ENCODE peak calls at places on chromosomes 5 and 9, in five cellular contexts. One of them, this sample, is unnamed.

GRCh38 chr9:30800421-30800820 is 1584.0 kb upstream of the ACO1 start:
- DNase-seq in ovary: no peak
- DNase-seq in A549: no peak
- DNase-seq in HCT116: no peak
- DNase-seq in suprapubic skin: no peak
- DNase-seq in this sample: no peak

GRCh38 chr5:132322266-132322665 is 28.1 kb downstream of the SLC22A4 start:
- DNase-seq in HCT116: no peak
- DNase-seq in A549: no peak
- DNase-seq in suprapubic skin: no peak
- DNase-seq in ovary: no peak
- DNase-seq in this sample: no peak

GRCh38 chr5:103441523-103441922 is 121.1 kb downstream of the NUDT12 start:
- DNase-seq in HCT116: no peak
- DNase-seq in suprapubic skin: no peak
- DNase-seq in ovary: no peak
- DNase-seq in A549: peak; percentile 6
- DNase-seq in this sample: no peak

GRCh38 chr9:74407166-74407565 is 90.0 kb upstream of the RORB start:
- DNase-seq in A549: no peak
- DNase-seq in HCT116: no peak
- DNase-seq in ovary: no peak
- DNase-seq in suprapubic skin: no peak
- DNase-seq in this sample: no peak

GRCh38 chr9:91192785-91193657 is 168.7 kb downstream of the AUH start:
- DNase-seq in A549: peak; percentile 96
- DNase-seq in HCT116: peak; percentile 97
- DNase-seq in ovary: peak; percentile 87
- DNase-seq in suprapubic skin: peak; percentile 94
- DNase-seq in this sample: peak; percentile 96

GRCh38 chr9:97411789-97412627 is at the start of gene TDRD7:
- DNase-seq in HCT116: peak; percentile 61
- DNase-seq in suprapubic skin: peak; percentile 90
- DNase-seq in A549: peak; percentile 83
- DNase-seq in ovary: peak; percentile 94
- DNase-seq in this sample: peak; percentile 98

GRCh38 chr5:148290271-148291195 is 21.7 kb upstream of the SPINK7 start:
- DNase-seq in A549: peak; percentile 11
- DNase-seq in suprapubic skin: no peak
- DNase-seq in HCT116: peak; percentile 4
- DNase-seq in ovary: no peak
- DNase-seq in this sample: no peak

GRCh38 chr5:167804512-167805220 is 486.8 kb upstream of the WWC1 start:
- DNase-seq in A549: no peak
- DNase-seq in HCT116: no peak
- DNase-seq in ovary: no peak
- DNase-seq in suprapubic skin: no peak
- DNase-seq in this sample: no peak

GRCh38 chr9:124242331-124243194 is 15.2 kb upstream of the NEK6 start:
- DNase-seq in A549: no peak
- DNase-seq in ovary: peak; percentile 44
- DNase-seq in HCT116: no peak
- DNase-seq in suprapubic skin: no peak
- DNase-seq in this sample: no peak

GRCh38 chr5:130836729-130837660 is 328.1 kb downstream of the HINT1 start:
- DNase-seq in ovary: no peak
- DNase-seq in suprapubic skin: no peak
- DNase-seq in HCT116: no peak
- DNase-seq in A549: peak; percentile 9
- DNase-seq in this sample: no peak

GRCh38 chr9:109699019-109699418 is 81.0 kb upstream of the PALM2AKAP2 start:
- DNase-seq in HCT116: no peak
- DNase-seq in ovary: no peak
- DNase-seq in A549: no peak
- DNase-seq in suprapubic skin: no peak
- DNase-seq in this sample: no peak

GRCh38 chr9:136858844-136859757 is 7.0 kb downstream of the MAMDC4 start:
- DNase-seq in suprapubic skin: no peak
- DNase-seq in A549: peak; percentile 50
- DNase-seq in HCT116: no peak
- DNase-seq in ovary: peak; percentile 41
- DNase-seq in this sample: peak; percentile 94

GRCh38 chr5:115480245-115480644 is 64.3 kb downstream of the FEM1C start:
- DNase-seq in HCT116: no peak
- DNase-seq in suprapubic skin: no peak
- DNase-seq in ovary: no peak
- DNase-seq in A549: no peak
- DNase-seq in this sample: no peak

GRCh38 chr5:96880402-96881164 is 4.3 kb downstream of the ERAP2 start:
- DNase-seq in suprapubic skin: no peak
- DNase-seq in A549: peak; percentile 58
- DNase-seq in HCT116: no peak
- DNase-seq in ovary: no peak
- DNase-seq in this sample: no peak

GRCh38 chr5:65391591-65391990 is 90.1 kb downstream of the ADAMTS6 start:
- DNase-seq in HCT116: no peak
- DNase-seq in A549: no peak
- DNase-seq in ovary: no peak
- DNase-seq in suprapubic skin: no peak
- DNase-seq in this sample: no peak

GRCh38 chr9:73023025-73023541 is 70.2 kb upstream of the ALDH1A1 start:
- DNase-seq in HCT116: peak; percentile 62
- DNase-seq in suprapubic skin: no peak
- DNase-seq in A549: peak; percentile 96
- DNase-seq in ovary: peak; percentile 40
- DNase-seq in this sample: peak; percentile 27

GRCh38 chr5:98333921-98334320 is 439.5 kb upstream of the RGMB start:
- DNase-seq in HCT116: no peak
- DNase-seq in A549: no peak
- DNase-seq in suprapubic skin: no peak
- DNase-seq in ovary: no peak
- DNase-seq in this sample: no peak

GRCh38 chr5:93884254-93884653 is 142.9 kb upstream of the POU5F2 start:
- DNase-seq in A549: no peak
- DNase-seq in suprapubic skin: no peak
- DNase-seq in HCT116: no peak
- DNase-seq in ovary: no peak
- DNase-seq in this sample: no peak

GRCh38 chr5:131457193-131457592 is 177.8 kb downstream of the RAPGEF6 start:
- DNase-seq in ovary: no peak
- DNase-seq in suprapubic skin: no peak
- DNase-seq in HCT116: no peak
- DNase-seq in A549: no peak
- DNase-seq in this sample: no peak

GRCh38 chr5:80937591-80937990 is 22.6 kb upstream of the RASGRF2 start:
- DNase-seq in suprapubic skin: no peak
- DNase-seq in HCT116: no peak
- DNase-seq in ovary: no peak
- DNase-seq in A549: peak; percentile 17
- DNase-seq in this sample: no peak

GRCh38 chr5:141510160-141510559 is 21.3 kb downstream of the PCDHGC5 start:
- DNase-seq in A549: no peak
- DNase-seq in HCT116: no peak
- DNase-seq in ovary: no peak
- DNase-seq in suprapubic skin: no peak
- DNase-seq in this sample: no peak

GRCh38 chr5:141506381-141507155 is 17.7 kb downstream of the PCDHGC5 start:
- DNase-seq in ovary: no peak
- DNase-seq in A549: no peak
- DNase-seq in suprapubic skin: no peak
- DNase-seq in HCT116: no peak
- DNase-seq in this sample: no peak

GRCh38 chr5:141507387-141508091 is 18.7 kb downstream of the PCDHGC5 start:
- DNase-seq in ovary: peak; percentile 63
- DNase-seq in A549: no peak
- DNase-seq in suprapubic skin: no peak
- DNase-seq in HCT116: no peak
- DNase-seq in this sample: no peak

GRCh38 chr5:141508808-141509611 is 20.1 kb downstream of the PCDHGC5 start:
- DNase-seq in suprapubic skin: no peak
- DNase-seq in A549: no peak
- DNase-seq in HCT116: no peak
- DNase-seq in ovary: peak; percentile 74
- DNase-seq in this sample: peak; percentile 94

GRCh38 chr5:141508440-141508807 is 19.5 kb downstream of the PCDHGC5 start:
- DNase-seq in ovary: peak; percentile 52
- DNase-seq in HCT116: no peak
- DNase-seq in suprapubic skin: no peak
- DNase-seq in A549: no peak
- DNase-seq in this sample: peak; percentile 35
- TF ChIP-seq POLR2A in ovary: no peak
- TF ChIP-seq POLR2A in HCT116: no peak
- TF ChIP-seq POLR2A in suprapubic skin: no peak
- TF ChIP-seq POLR2A in A549: no peak
- TF ChIP-seq POLR2A in this sample: no peak

DNA sequence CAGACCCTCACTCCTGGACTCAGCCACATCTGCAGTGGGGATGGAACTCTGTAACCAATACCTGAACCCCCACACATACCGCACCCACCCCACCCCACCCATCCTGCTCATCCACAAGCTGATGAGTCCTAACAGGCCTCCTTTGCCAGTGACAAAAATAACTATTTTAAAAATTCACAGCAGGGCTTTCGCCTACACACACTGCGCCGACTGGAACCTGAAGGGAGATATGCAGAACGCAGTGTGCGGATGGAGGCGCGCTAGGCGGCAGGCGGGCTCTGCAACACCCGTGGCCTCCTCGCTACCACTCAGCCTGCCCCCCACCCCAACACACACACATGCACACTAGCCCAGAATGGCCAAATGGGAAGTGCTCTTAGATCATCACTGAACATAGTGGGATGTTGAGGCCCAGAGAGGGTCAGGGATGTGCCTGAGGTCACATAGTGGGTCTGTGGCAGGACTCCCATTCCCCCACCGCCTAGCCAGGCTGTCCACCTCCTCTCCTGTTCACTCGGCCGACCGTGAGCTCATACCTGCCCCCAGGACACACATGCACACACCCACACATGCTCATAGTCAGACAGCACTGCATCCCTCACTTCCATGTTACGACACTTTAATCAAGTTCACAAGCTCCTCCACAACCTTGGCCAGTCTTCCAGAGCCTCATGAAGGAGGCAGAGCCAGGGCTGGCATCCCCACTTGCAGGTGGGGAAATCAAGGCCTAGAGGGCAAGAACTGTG is 6.3 kb upstream of the CAMK2A start:
- DNase-seq in ovary: no peak
- DNase-seq in suprapubic skin: no peak
- DNase-seq in HCT116: no peak
- DNase-seq in A549: no peak
- DNase-seq in this sample: no peak
- TF ChIP-seq POLR2A in ovary: no peak
- TF ChIP-seq POLR2A in suprapubic skin: no peak
- TF ChIP-seq POLR2A in HCT116: no peak
- TF ChIP-seq POLR2A in A549: no peak
- TF ChIP-seq POLR2A in this sample: no peak

DNA sequence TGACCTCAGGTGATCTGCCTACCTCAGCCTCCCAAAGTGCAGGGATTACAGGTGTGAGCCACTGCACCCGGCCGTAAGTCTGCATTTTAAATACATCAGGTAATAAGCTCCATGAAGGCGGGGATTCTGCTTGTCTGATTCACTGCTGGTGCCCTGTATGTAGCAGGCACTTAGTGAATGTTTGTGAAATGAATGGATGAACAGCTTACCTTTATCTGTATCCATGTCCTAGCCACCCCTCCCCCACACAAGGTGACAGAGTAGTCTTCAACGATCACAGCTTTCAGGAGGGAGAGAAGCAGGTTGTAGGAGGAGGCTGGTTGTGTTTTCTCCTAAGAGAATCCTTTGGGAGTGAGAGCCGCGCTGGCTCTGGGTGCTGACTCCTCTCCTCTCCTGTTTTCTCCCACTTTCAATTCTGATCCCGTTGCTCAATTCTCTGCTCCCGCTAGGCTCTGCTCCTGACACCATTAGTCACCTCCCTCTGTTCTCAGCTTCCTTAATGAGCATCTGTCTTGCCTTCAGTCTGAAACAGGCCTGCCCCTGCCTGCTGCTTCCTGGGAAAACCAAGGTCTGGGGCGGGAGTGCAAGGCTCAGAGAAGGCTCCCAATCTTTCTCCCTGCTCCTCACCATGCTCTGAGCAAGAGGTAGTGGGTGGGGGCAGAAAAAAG is 88.8 kb upstream of the CTNNA1 start:
- DNase-seq in HCT116: no peak
- DNase-seq in ovary: no peak
- DNase-seq in suprapubic skin: peak; percentile 48
- DNase-seq in A549: no peak
- DNase-seq in this sample: no peak
- TF ChIP-seq POLR2A in HCT116: no peak
- TF ChIP-seq POLR2A in ovary: no peak
- TF ChIP-seq POLR2A in suprapubic skin: no peak
- TF ChIP-seq POLR2A in A549: no peak
- TF ChIP-seq POLR2A in this sample: no peak

GRCh38 chr5:154190652-154191304 is at the start of gene GALNT10:
- DNase-seq in A549: peak; percentile 68
- DNase-seq in HCT116: peak; percentile 21
- DNase-seq in ovary: peak; percentile 79
- DNase-seq in suprapubic skin: no peak
- DNase-seq in this sample: no peak
- TF ChIP-seq POLR2A in A549: peak; percentile 55
- TF ChIP-seq POLR2A in HCT116: peak; percentile 45
- TF ChIP-seq POLR2A in ovary: no peak
- TF ChIP-seq POLR2A in suprapubic skin: no peak
- TF ChIP-seq POLR2A in this sample: peak; percentile 84

This sample was measured in H54.